ENCODE peak calls at places on chromosomes 4 and X, in ten cellular contexts. X, N, M, B, R, T, L, E, A and I are unnamed samples.

GRCh38 chr4:123488916-123489315 is 92.3 kb downstream of the SPRY1 start:
- DNase-seq in X (no peak), N (no peak), M (peak), B (peak), R (no peak), T (no peak), L (no peak), E (peak), A (peak), I (no peak)

GRCh38 chr4:39587881-39588280 is 50.8 kb downstream of the SMIM14 start:
- DNase-seq in X (no peak), N (no peak), M (no peak), B (peak), R (no peak), T (no peak), L (peak), E (peak), A (no peak), I (peak)

GRCh38 chr4:78749972-78750727 is 26.0 kb upstream of the BMP2K start:
- DNase-seq in X (no peak), N (no peak), M (no peak), B (no peak), R (no peak), T (no peak), L (no peak), E (no peak), A (no peak), I (no peak)

GRCh38 chrX:149962859-149963757 is 24.8 kb upstream of the EOLA2 start:
- DNase-seq in X (no peak), N (no peak), M (no peak), B (peak), R (peak), T (peak), L (no peak), E (peak), A (peak), I (peak)

GRCh38 chr4:25113915-25114904 is 46.0 kb downstream of the SEPSECS start:
- DNase-seq in X (no peak), N (no peak), M (no peak), B (peak), R (peak), T (no peak), L (no peak), E (peak), A (no peak), I (no peak)

GRCh38 chrX:104084534-104085277 is 8.7 kb upstream of the TMSB15C start:
- DNase-seq in X (no peak), N (no peak), M (no peak), B (no peak), R (no peak), T (no peak), L (no peak), E (no peak), A (no peak), I (no peak)

GRCh38 chr4:81031389-81032173 is 1.1 kb downstream of the BMP3 start:
- DNase-seq in X (no peak), N (no peak), M (no peak), B (no peak), R (no peak), T (no peak), L (peak), E (no peak), A (no peak), I (no peak)

GRCh38 chr4:165684177-165684870 is 188.7 kb upstream of the TLL1 start:
- DNase-seq in X (no peak), N (no peak), M (no peak), B (peak), R (peak), T (no peak), L (no peak), E (peak), A (no peak), I (no peak)

GRCh38 chr4:26763063-26763462 is 97.6 kb upstream of the STIM2 start:
- DNase-seq in X (no peak), N (no peak), M (no peak), B (no peak), R (no peak), T (no peak), L (no peak), E (no peak), A (no peak), I (no peak)

GRCh38 chr4:15913631-15913970 is 24.9 kb downstream of the FGFBP1 start:
- DNase-seq in X (no peak), N (no peak), M (peak), B (peak), R (peak), T (no peak), L (no peak), E (peak), A (peak), I (no peak)

GRCh38 chr4:18012115-18012806 is 9.3 kb downstream of the LCORL start:
- DNase-seq in X (no peak), N (no peak), M (no peak), B (no peak), R (no peak), T (no peak), L (no peak), E (no peak), A (no peak), I (no peak)

GRCh38 chrX:134315893-134316292 is 78.9 kb downstream of the CCDC160 start:
- DNase-seq in X (no peak), N (no peak), M (no peak), B (no peak), R (no peak), T (no peak), L (no peak), E (no peak), A (no peak), I (no peak)

GRCh38 chr4:1033840-1034551 is 22.6 kb downstream of the FGFRL1 start:
- DNase-seq in X (no peak), N (peak), M (no peak), B (peak), R (no peak), T (no peak), L (no peak), E (peak), A (no peak), I (no peak)
- H3K4me3 ChIP-seq in X (peak), N (peak), M (no peak), B (no peak), R (peak), T (no peak), L (no peak), E (no peak), A (no peak), I (no peak)

DNA sequence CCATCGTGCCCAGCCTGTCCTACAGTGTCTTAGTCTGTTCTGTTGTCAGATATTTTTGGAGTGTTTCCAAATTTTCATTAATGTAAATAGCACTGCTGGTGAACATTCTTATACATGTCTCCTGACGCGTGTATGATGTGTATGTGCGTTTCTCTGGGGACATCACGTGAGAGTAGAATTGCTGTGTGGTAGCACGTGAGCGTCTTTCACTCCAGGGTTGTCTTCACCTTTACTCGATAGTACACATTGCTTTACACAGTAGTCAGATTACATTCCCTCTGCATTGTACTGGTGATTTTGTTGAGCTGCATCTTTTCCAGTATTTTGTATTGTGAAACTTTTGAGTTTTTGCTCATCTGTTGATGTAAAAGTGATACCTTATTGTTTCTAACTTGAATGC is 60.0 kb downstream of the ARHGAP10 start:
- DNase-seq in X (no peak), N (no peak), M (no peak), B (no peak), R (no peak), T (no peak), L (no peak), E (no peak), A (no peak), I (no peak)
- H3K4me3 ChIP-seq in X (no peak), N (no peak), M (no peak), B (no peak), R (no peak), T (no peak), L (no peak), E (no peak), A (no peak), I (no peak)

DNA sequence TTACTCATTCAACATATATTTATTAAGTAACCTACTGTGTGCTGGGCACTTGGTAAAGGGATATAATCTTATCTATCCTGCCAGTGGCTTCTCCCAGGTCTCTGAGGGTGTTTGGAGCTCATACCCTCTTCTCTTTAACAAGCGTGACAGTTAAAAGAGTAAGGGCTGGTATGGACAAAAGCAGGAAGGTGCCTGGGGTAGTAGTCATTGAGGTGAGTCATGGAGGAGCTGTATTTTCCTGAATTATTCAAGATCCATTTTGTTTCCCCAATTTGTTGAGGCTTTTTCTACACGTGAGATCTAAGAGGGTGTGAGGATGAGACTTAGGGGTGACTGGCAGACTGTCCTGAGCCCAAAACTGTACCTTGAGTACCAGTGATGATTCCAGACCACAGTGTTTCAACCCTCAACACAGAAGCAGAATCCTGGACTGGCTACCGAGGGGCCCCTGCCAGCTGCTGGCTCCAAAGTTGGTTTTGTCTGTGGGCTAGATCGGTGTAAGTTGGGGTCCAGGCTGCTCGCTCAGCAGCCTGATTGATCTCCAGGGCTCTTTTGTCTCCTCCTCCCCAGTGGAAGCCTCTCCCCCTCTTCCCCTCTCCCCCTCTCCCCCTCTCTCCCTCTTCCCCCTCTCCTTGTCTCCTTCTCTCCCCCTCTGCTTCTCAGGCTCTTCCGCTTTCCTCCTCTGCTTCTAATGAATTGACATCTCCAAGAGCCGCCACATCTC is at the start of gene DRP2:
- DNase-seq in X (no peak), N (no peak), M (no peak), B (no peak), R (no peak), T (no peak), L (peak), E (peak), A (no peak), I (no peak)
- H3K4me3 ChIP-seq in X (no peak), N (no peak), M (no peak), B (no peak), R (peak), T (no peak), L (no peak), E (peak), A (no peak), I (no peak)

GRCh38 chrX:153059191-153060094 is 3.2 kb downstream of the PNMA3 start:
- DNase-seq in X (no peak), N (no peak), M (no peak), B (no peak), R (no peak), T (no peak), L (no peak), E (no peak), A (no peak), I (no peak)

GRCh38 chrX:153052534-153052933 is 3.7 kb upstream of the PNMA3 start:
- DNase-seq in X (no peak), N (no peak), M (no peak), B (no peak), R (no peak), T (no peak), L (no peak), E (no peak), A (no peak), I (no peak)

GRCh38 chrX:153060095-153060445 is 3.8 kb downstream of the PNMA3 start:
- DNase-seq in X (no peak), N (no peak), M (no peak), B (no peak), R (no peak), T (no peak), L (no peak), E (no peak), A (no peak), I (no peak)

GRCh38 chrX:153057281-153057680 is 1.0 kb downstream of the PNMA3 start:
- DNase-seq in X (no peak), N (no peak), M (no peak), B (no peak), R (no peak), T (no peak), L (no peak), E (no peak), A (no peak), I (no peak)

DNA sequence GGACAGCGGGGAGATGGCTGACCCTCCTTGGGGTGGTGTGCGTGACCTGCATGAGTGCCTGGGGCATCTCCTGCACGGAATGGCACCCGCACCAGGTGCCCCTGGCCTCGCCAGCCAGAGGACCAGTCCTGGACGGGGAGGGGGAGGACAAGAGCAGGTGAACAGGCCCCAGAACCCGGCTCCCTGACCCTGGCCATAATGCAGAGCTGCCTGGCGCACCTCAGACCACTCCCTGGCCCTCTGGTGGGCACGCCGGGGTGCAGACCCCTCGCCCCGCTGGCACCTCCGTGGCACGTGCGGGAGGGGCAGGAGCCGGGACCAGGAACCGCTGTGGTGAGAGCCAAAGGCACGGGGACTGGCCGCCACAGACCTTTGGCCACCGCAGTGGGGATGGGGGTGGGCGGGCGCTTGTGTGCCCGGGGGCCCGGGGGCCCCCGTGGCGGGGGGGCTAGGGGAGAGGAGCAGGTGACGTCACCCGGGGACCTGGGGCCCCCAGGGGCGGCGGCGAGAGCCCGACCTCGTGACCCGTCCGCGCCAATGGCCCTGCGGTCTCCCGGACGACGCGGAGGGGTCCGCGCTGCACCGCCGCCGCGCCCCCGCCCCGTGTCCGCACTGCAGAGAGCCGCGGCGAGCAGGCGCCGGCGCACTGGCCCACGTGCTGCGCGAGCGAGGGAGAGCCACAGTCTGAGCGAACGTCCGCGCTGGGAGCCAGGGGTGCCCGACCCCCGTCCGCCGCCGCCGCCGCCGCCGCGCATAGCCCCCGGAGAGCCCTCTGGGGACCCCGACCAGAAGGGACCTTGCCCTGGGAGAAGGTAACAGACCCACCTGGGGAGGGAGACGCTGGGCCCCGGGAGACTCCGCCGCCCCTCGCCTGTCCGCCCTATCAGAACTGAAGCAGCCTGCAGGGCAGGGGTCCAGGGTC is at the start of gene PNMA3:
- DNase-seq in X (no peak), N (no peak), M (no peak), B (no peak), R (no peak), T (no peak), L (peak), E (no peak), A (no peak), I (no peak)
- H3K4me3 ChIP-seq in X (peak), N (peak), M (no peak), B (no peak), R (no peak), T (no peak), L (no peak), E (no peak), A (peak), I (no peak)

GRCh38 chrX:96837808-96838207 is 45.9 kb upstream of the RPA4 start:
- DNase-seq in X (no peak), N (no peak), M (no peak), B (no peak), R (no peak), T (no peak), L (no peak), E (peak), A (no peak), I (no peak)
- H3K4me3 ChIP-seq in X (no peak), N (no peak), M (no peak), B (no peak), R (no peak), T (no peak), L (no peak), E (no peak), A (no peak), I (no peak)

GRCh38 chrX:137032841-137033773 is 688 bp downstream of the GPR101 start:
- DNase-seq in X (no peak), N (no peak), M (no peak), B (no peak), R (no peak), T (no peak), L (no peak), E (no peak), A (no peak), I (no peak)
- H3K4me3 ChIP-seq in X (peak), N (peak), M (no peak), B (no peak), R (no peak), T (no peak), L (peak), E (no peak), A (peak), I (peak)